ENCODE peak calls at places on chromosome 1, in five cellular contexts. J is naive thymus-derived CD8-positive, alpha-beta T cell; E is M059J; T is activated T-cell treated with anti-CD3 and anti-CD28 coated beads for 1 hour; A is activated CD4-positive, alpha-beta T cell treated with anti-CD3 and anti-CD28 coated beads, Interleukin-2, amount 50 U/mL, for 1 hour. L is an unnamed sample.

GRCh38 chr1:53375440-53375839 is 47.6 kb upstream of the LRP8 start:
- DNase-seq in J (no peak), E (no peak), T (no peak), A (no peak), L (no peak)

GRCh38 chr1:3718764-3719163 is 33.5 kb upstream of the CCDC27 start:
- DNase-seq in J (no peak), E (no peak), T (no peak), A (no peak), L (no peak)

GRCh38 chr1:112396668-112397025 is 633 bp downstream of the CTTNBP2NL start:
- DNase-seq in J (no peak), E (peak), T (no peak), A (no peak), L (no peak)

GRCh38 chr1:69982992-69983391 is 222.4 kb downstream of the LRRC40 start:
- DNase-seq in J (no peak), E (peak), T (no peak), A (no peak), L (no peak)

GRCh38 chr1:8340456-8340855 is 22.5 kb downstream of the SLC45A1 start:
- DNase-seq in J (no peak), E (no peak), T (no peak), A (no peak), L (no peak)

GRCh38 chr1:201537966-201538617 is 835 bp upstream of the NAV1 start:
- DNase-seq in J (no peak), E (peak), T (no peak), A (no peak), L (no peak)

GRCh38 chr1:154884868-154885706 is 15.0 kb upstream of the KCNN3 start:
- DNase-seq in J (no peak), E (no peak), T (no peak), A (no peak), L (no peak)

GRCh38 chr1:5986018-5986417 is 6.2 kb downstream of the NPHP4 start:
- DNase-seq in J (no peak), E (no peak), T (no peak), A (no peak), L (no peak)